ENCODE peak calls at places on chromosomes 4 and X, in nine cellular contexts. One of them, this sample, is unnamed.

GRCh38 chrX:132413459-132413858 is 75.4 kb downstream of the MBNL3 start:
- DNase-seq in CD8-positive, alpha-beta memory T cell: no peak
- DNase-seq in upper lobe of right lung: no peak
- DNase-seq in amygdala: no peak
- DNase-seq in head of caudate nucleus: no peak
- DNase-seq in stromal cell of bone marrow: no peak
- DNase-seq in Kasumi-1: no peak
- DNase-seq in heart right ventricle: no peak
- DNase-seq in dermis blood vessel endothelial cell: no peak
- DNase-seq in this sample: no peak

GRCh38 chrX:129755779-129756650 is 17.2 kb downstream of the XPNPEP2 start:
- DNase-seq in CD8-positive, alpha-beta memory T cell: peak
- DNase-seq in upper lobe of right lung: no peak
- DNase-seq in amygdala: no peak
- DNase-seq in head of caudate nucleus: no peak
- DNase-seq in stromal cell of bone marrow: no peak
- DNase-seq in Kasumi-1: no peak
- DNase-seq in heart right ventricle: no peak
- DNase-seq in dermis blood vessel endothelial cell: no peak
- DNase-seq in this sample: no peak

GRCh38 chr4:180057198-180057821 is 2185.9 kb upstream of the TENM3 start:
- DNase-seq in CD8-positive, alpha-beta memory T cell: no peak
- DNase-seq in upper lobe of right lung: no peak
- DNase-seq in amygdala: no peak
- DNase-seq in head of caudate nucleus: no peak
- DNase-seq in stromal cell of bone marrow: no peak
- DNase-seq in Kasumi-1: peak
- DNase-seq in heart right ventricle: no peak
- DNase-seq in dermis blood vessel endothelial cell: no peak
- DNase-seq in this sample: no peak

GRCh38 chr4:8101213-8101781 is 57.3 kb downstream of the ABLIM2 start:
- DNase-seq in CD8-positive, alpha-beta memory T cell: no peak
- DNase-seq in upper lobe of right lung: peak
- DNase-seq in amygdala: no peak
- DNase-seq in head of caudate nucleus: no peak
- DNase-seq in stromal cell of bone marrow: no peak
- DNase-seq in Kasumi-1: no peak
- DNase-seq in heart right ventricle: no peak
- DNase-seq in dermis blood vessel endothelial cell: no peak
- DNase-seq in this sample: no peak

GRCh38 chr4:144113546-144113945 is 27.0 kb downstream of the GYPA start:
- DNase-seq in CD8-positive, alpha-beta memory T cell: no peak
- DNase-seq in upper lobe of right lung: no peak
- DNase-seq in amygdala: no peak
- DNase-seq in head of caudate nucleus: no peak
- DNase-seq in stromal cell of bone marrow: no peak
- DNase-seq in Kasumi-1: no peak
- DNase-seq in heart right ventricle: no peak
- DNase-seq in dermis blood vessel endothelial cell: no peak
- DNase-seq in this sample: no peak

GRCh38 chrX:121858867-121859647 is 811.6 kb downstream of the GLUD2 start:
- DNase-seq in CD8-positive, alpha-beta memory T cell: no peak
- DNase-seq in upper lobe of right lung: no peak
- DNase-seq in amygdala: no peak
- DNase-seq in head of caudate nucleus: no peak
- DNase-seq in stromal cell of bone marrow: no peak
- DNase-seq in Kasumi-1: no peak
- DNase-seq in heart right ventricle: no peak
- DNase-seq in dermis blood vessel endothelial cell: no peak
- DNase-seq in this sample: no peak

GRCh38 chrX:10158279-10158939 is 1.6 kb downstream of the CLCN4 start:
- DNase-seq in CD8-positive, alpha-beta memory T cell: no peak
- DNase-seq in upper lobe of right lung: peak
- DNase-seq in amygdala: peak
- DNase-seq in head of caudate nucleus: peak
- DNase-seq in stromal cell of bone marrow: no peak
- DNase-seq in Kasumi-1: no peak
- DNase-seq in heart right ventricle: peak
- DNase-seq in dermis blood vessel endothelial cell: peak
- DNase-seq in this sample: peak

GRCh38 chr4:25065451-25065850 is 34.7 kb upstream of the LGI2 start:
- DNase-seq in CD8-positive, alpha-beta memory T cell: no peak
- DNase-seq in upper lobe of right lung: no peak
- DNase-seq in amygdala: no peak
- DNase-seq in head of caudate nucleus: no peak
- DNase-seq in stromal cell of bone marrow: no peak
- DNase-seq in Kasumi-1: no peak
- DNase-seq in heart right ventricle: no peak
- DNase-seq in dermis blood vessel endothelial cell: no peak
- DNase-seq in this sample: no peak

GRCh38 chr4:61245321-61245720 is 45.2 kb downstream of the ADGRL3 start:
- DNase-seq in CD8-positive, alpha-beta memory T cell: no peak
- DNase-seq in upper lobe of right lung: no peak
- DNase-seq in amygdala: no peak
- DNase-seq in head of caudate nucleus: no peak
- DNase-seq in stromal cell of bone marrow: no peak
- DNase-seq in Kasumi-1: no peak
- DNase-seq in heart right ventricle: no peak
- DNase-seq in dermis blood vessel endothelial cell: no peak
- DNase-seq in this sample: no peak